ENCODE peak calls at places on chromosomes 3 and 15, in seven cellular contexts. T is pancreas; K is mesendoderm; I is Caco-2; E is CD8-positive, alpha-beta T cell; B is spleen; C is left ventricle myocardium inferior. U is an unnamed sample. For H3K27me3, the result is how much of the 10 kb centered on the place peaks cover.

GRCh38 chr15:48298914-48299313 is 32.3 kb upstream of the DUT start:
- DNase-seq in K (peak), T (no peak), B (no peak), E (no peak), I (no peak), C (no peak), U (no peak)

GRCh38 chr3:25473246-25473645 is 45.2 kb downstream of the RARB start:
- DNase-seq in I (no peak), B (no peak), K (no peak), T (no peak), C (no peak), E (no peak), U (no peak)

GRCh38 chr3:170196833-170197232 is 15.3 kb upstream of the PHC3 start:
- DNase-seq in C (no peak), K (no peak), E (no peak), I (no peak), B (no peak), T (no peak), U (no peak)

GRCh38 chr15:48300038-48300437 is 31.2 kb upstream of the DUT start:
- DNase-seq in E (no peak), K (peak), I (no peak), C (no peak), B (no peak), T (no peak), U (no peak)

GRCh38 chr15:96340611-96341464 is 10.3 kb downstream of the NR2F2 start:
- DNase-seq in I (no peak), T (peak), B (no peak), C (peak), E (no peak), K (peak), U (no peak)

GRCh38 chr15:85154061-85154460 is 172.4 kb downstream of the PDE8A start:
- DNase-seq in T (no peak), C (no peak), B (no peak), K (peak), E (no peak), I (no peak), U (no peak)

GRCh38 chr3:169400874-169401273 is 262.6 kb downstream of the MECOM start:
- DNase-seq in C (no peak), I (no peak), E (no peak), T (no peak), B (no peak), K (peak), U (no peak)

GRCh38 chr15:80034633-80035032 is 24.8 kb upstream of the ZFAND6 start:
- DNase-seq in I (no peak), T (no peak), E (no peak), C (no peak), K (no peak), B (no peak), U (no peak)

GRCh38 chr3:189772584-189772983 is 141.4 kb downstream of the TP63 start:
- DNase-seq in B (no peak), C (no peak), E (no peak), T (no peak), K (no peak), I (peak), U (no peak)

GRCh38 chr3:8839607-8840325 is 70.4 kb upstream of the OXTR start:
- DNase-seq in I (no peak), E (no peak), B (no peak), C (no peak), T (no peak), K (no peak), U (no peak)

GRCh38 chr15:72271895-72272212 is 500 bp downstream of the PARP6 start:
- DNase-seq in E (no peak), B (no peak), T (no peak), C (no peak), I (no peak), K (peak), U (no peak)

GRCh38 chr15:38128389-38128788 is 124.2 kb upstream of the SPRED1 start:
- DNase-seq in C (no peak), K (no peak), B (no peak), E (no peak), T (no peak), I (no peak), U (no peak)

GRCh38 chr15:91031796-91032195 is 9.4 kb upstream of the VPS33B start:
- DNase-seq in B (no peak), E (no peak), K (no peak), I (no peak), C (no peak), T (peak), U (no peak)

GRCh38 chr15:78880242-78880533 is 7.5 kb downstream of the MORF4L1 start:
- DNase-seq in I (no peak), K (no peak), B (no peak), T (no peak), C (no peak), E (no peak), U (no peak)

GRCh38 chr15:66408690-66409089 is 22.0 kb downstream of the MAP2K1 start:
- DNase-seq in C (no peak), B (no peak), K (no peak), E (no peak), T (no peak), I (no peak), U (no peak)

GRCh38 chr3:120022729-120023128 is 71.5 kb downstream of the GSK3B start:
- DNase-seq in B (no peak), C (no peak), T (no peak), E (no peak), K (peak), I (no peak), U (no peak)

GRCh38 chr3:142609136-142609535 is 12.9 kb downstream of the PLS1 start:
- DNase-seq in B (no peak), E (no peak), T (no peak), I (no peak), K (no peak), C (no peak), U (no peak)

GRCh38 chr15:28913171-28913765 is 27.5 kb downstream of the APBA2 start:
- DNase-seq in E (no peak), K (peak), I (no peak), B (peak), C (no peak), T (no peak), U (no peak)

GRCh38 chr3:128217702-128218475 is 64.6 kb downstream of the EEFSEC start:
- DNase-seq in T (no peak), B (no peak), C (no peak), I (peak), E (no peak), K (no peak), U (no peak)

GRCh38 chr3:195591220-195591619 is 7.5 kb upstream of the APOD start:
- DNase-seq in C (no peak), T (no peak), I (no peak), K (no peak), B (no peak), E (no peak), U (no peak)

DNA sequence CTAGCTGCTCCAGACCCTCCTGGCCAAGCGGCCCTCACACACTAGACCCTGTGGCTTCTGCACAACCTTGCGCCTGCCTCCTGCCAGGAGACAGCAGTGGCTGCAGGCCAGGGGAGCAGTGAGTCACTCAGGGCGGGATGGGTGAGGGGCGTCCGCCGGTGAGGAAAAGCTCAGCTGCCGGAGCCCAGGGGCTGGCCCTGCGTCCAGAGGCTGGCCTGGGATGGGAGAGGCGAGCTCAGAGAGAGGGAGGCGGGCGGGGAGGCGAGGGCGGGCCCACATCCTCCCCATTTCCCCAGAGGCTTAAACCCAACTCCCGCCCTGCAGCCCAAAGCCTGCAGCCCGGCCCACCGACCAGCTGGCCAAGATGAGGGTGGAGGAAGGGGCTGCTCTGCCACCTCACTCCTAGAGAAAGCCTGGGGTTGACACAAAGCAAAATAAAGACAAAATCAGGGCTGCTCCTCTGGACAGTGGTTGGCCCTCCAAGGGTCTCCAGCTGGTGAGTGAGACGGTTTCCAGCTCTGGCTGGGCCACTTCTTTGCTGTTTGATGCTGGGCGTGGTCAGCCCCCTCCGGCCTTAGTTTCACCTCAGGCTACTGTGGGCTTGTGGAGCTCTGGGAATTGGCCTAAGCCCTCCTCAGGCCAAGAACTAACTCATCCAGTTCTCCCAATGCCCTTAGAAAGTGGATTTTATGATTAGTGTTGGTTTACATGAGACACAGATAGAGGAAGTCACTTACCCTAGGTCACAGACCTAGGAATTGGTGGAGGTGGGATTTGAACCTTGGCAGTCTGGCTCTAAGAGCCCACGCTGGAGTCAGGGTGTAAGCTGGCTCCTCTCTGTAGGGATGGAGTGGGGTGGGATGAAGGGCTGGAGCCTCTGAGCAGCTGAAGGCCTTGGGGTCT is 50.6 kb downstream of the IQSEC1 start:
- DNase-seq in B (peak), E (no peak), I (no peak), K (peak), T (peak), C (peak), U (peak)
- H3K27me3 ChIP-seq in B (under half), E (under half), I (under half), K (under half), T (under half), C (under half), U (under half)

GRCh38 chr15:63040509-63040908 is 2.0 kb upstream of the TPM1 start:
- DNase-seq in I (no peak), C (no peak), K (peak), T (no peak), B (no peak), E (no peak), U (no peak)

GRCh38 chr15:63041402-63041977 is 1.1 kb upstream of the TPM1 start:
- DNase-seq in I (no peak), B (no peak), K (peak), T (no peak), E (no peak), C (no peak), U (no peak)

GRCh38 chr15:63041982-63042878 is at the start of gene TPM1:
- DNase-seq in B (peak), K (peak), E (no peak), C (peak), I (peak), T (peak), U (peak)

GRCh38 chr15:63039811-63040210 is 2.7 kb upstream of the TPM1 start:
- DNase-seq in C (no peak), T (no peak), B (no peak), E (no peak), I (no peak), K (no peak), U (no peak)

DNA sequence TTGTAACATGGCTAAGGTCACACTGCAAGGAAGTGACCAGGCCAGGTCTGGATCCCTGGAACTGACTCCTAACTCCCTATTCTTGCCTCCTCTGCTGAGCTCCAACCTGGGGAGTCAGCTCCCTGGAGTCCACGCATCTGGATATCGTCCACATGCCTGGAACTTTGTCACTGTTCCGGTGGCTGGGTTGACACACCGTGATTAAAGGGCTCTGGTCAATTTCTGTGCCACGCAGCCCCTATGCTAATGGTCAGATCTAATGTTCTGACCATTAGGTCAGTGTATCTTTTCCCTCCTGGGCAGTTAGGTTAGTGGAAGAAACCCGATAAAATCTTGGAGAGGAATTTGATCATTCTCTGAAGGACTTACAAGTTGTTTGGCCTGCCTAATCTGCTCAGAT is 1.6 kb upstream of the TPM1 start:
- DNase-seq in E (no peak), B (no peak), T (peak), I (no peak), K (no peak), C (peak), U (no peak)
- H3K27me3 ChIP-seq in E (under half), B (under half), T (under half), I (under half), K (under half), C (under half), U (half or more)

GRCh38 chr3:137768361-137769320 is 4.5 kb downstream of the SOX14 start:
- DNase-seq in B (no peak), I (peak), T (no peak), C (no peak), K (peak), E (no peak), U (no peak)
- H3K27me3 ChIP-seq in B (half or more), I (under half), T (half or more), C (half or more), K (half or more), E (under half), U (half or more)

DNA sequence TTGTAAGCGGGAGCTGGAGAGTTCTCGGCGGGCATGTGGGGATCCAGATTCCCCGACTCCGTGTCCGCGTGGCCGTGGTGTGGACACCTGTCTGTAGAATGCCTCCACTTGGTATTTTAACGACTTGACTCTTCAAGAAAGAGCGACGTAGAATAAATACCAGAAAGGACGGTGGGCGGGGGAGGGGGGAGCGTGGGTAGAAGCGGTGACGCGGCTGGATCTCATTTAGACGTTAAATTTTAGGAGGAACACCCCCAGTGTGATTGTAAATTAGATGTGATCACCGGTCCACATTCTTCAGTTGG is 625 bp upstream of the PYGO1 start:
- DNase-seq in E (no peak), T (no peak), K (no peak), B (no peak), I (no peak), C (no peak), U (no peak)
- H3K27me3 ChIP-seq in E (under half), T (under half), K (under half), B (under half), I (under half), C (under half), U (under half)

DNA sequence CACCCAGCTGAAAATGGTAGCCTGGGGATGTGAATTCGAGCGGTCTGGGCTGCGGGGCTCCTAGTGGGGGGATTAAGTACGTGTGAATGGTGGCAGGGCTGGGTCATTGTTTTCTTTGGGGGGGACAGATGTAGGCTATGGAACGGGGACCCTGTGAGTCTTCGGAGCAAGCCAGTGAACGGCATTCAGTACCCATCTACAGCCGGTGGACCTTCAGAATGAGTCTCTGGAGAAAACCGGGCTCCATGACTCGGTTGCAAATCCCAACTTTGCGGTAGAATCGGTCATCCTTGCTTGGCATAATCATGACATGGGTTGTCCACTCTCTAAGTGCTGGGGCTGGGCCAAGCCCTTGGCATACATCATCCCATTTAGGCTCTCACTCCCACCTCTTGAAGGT is 7.2 kb upstream of the EOMES start:
- DNase-seq in T (no peak), E (no peak), B (no peak), I (no peak), C (no peak), K (peak), U (no peak)
- H3K27me3 ChIP-seq in T (under half), E (half or more), B (half or more), I (under half), C (half or more), K (under half), U (half or more)

GRCh38 chr3:165196577-165197561 is 685 bp upstream of the SLITRK3 start:
- DNase-seq in I (no peak), C (no peak), B (no peak), E (no peak), K (peak), T (no peak), U (no peak)
- H3K27me3 ChIP-seq in I (under half), C (half or more), B (under half), E (under half), K (under half), T (half or more), U (half or more)

GRCh38 chr3:57166660-57167059 is 1.5 kb upstream of the IL17RD start:
- DNase-seq in T (no peak), I (no peak), B (no peak), K (peak), E (no peak), C (no peak), U (no peak)

GRCh38 chr3:57169872-57170623 is 4.9 kb upstream of the IL17RD start:
- DNase-seq in I (peak), T (peak), C (peak), B (peak), E (peak), K (peak), U (peak)

GRCh38 chr3:57168151-57168550 is 3.0 kb upstream of the IL17RD start:
- DNase-seq in C (no peak), I (no peak), B (no peak), E (no peak), T (no peak), K (no peak), U (no peak)

GRCh38 chr3:57170946-57171345 is 5.8 kb upstream of the IL17RD start:
- DNase-seq in K (no peak), I (no peak), B (no peak), T (no peak), C (no peak), E (no peak), U (no peak)

GRCh38 chr3:57169106-57169505 is 4.0 kb upstream of the IL17RD start:
- DNase-seq in I (no peak), E (no peak), B (no peak), C (no peak), T (no peak), K (no peak), U (no peak)
- H3K27me3 ChIP-seq in I (under half), E (under half), B (under half), C (under half), T (under half), K (under half), U (under half)

GRCh38 chr3:38650248-38650940 is 907 bp upstream of the SCN5A start:
- DNase-seq in E (no peak), T (no peak), I (no peak), C (no peak), K (no peak), B (no peak), U (no peak)

GRCh38 chr3:38647217-38647970 is 2.1 kb downstream of the SCN5A start:
- DNase-seq in K (no peak), C (no peak), T (no peak), I (no peak), E (no peak), B (no peak), U (no peak)

GRCh38 chr3:38649500-38650247 is at the start of gene SCN5A:
- DNase-seq in C (peak), T (peak), I (peak), B (peak), E (peak), K (peak), U (peak)

GRCh38 chr3:38648024-38648658 is 1.3 kb downstream of the SCN5A start:
- DNase-seq in E (no peak), C (no peak), B (no peak), K (no peak), I (no peak), T (no peak), U (no peak)

GRCh38 chr3:38648659-38649499 is 608 bp downstream of the SCN5A start:
- DNase-seq in E (no peak), I (no peak), K (no peak), C (no peak), T (no peak), B (no peak), U (no peak)
- H3K27me3 ChIP-seq in E (under half), I (under half), K (under half), C (half or more), T (under half), B (under half), U (under half)

DNA sequence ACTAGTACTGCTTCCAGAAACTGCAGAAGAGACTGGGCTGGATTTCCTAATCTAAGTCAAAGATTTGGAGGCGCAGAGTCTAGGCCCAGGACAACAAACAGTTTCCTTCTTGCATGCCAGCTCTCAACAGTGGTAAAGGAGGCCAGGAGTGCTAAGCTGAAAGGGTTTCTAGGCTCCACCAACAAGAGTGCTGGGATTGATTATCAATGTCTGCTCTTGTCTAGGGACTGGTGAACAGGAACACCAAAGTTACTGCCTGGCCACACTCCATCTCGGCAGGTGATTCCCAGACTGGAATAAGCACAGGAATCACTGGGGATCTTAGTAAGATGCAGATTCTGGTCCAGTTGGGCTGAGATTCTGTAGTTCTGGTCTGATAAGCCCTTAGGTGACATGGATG is 22.8 kb upstream of the FGD5 start:
- DNase-seq in C (no peak), K (no peak), B (peak), I (no peak), T (no peak), E (no peak), U (no peak)
- H3K27me3 ChIP-seq in C (under half), K (under half), B (under half), I (under half), T (under half), E (under half), U (under half)

DNA sequence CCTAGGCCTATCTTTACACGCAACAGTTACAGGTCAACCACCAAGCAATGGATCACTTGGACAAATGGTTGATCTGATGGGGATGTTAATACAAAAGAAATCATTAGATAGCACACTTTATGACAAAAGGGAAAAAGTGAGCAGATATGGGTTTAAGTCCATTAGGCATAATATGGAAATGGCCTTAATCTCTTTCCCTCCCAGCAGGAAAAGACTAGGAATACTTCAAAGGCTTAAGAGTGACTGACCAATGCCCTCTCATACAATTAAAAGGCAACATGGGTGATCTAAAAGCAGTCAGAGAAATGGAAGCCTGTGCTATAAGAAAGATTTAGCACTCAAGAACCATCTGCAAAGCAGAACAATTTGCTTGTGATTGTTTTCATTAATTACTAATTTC is 3.3 kb downstream of the PRTG start:
- DNase-seq in K (peak), E (no peak), C (no peak), I (no peak), T (no peak), B (no peak), U (no peak)
- H3K27me3 ChIP-seq in K (under half), E (under half), C (under half), I (under half), T (under half), B (under half), U (under half)